ENCODE peak calls at places on chromosomes 7 and 10, in eight cellular contexts. One of them, this sample, is unnamed.

GRCh38 chr7:45112648-45113047 is 1.2 kb upstream of the TBRG4 start:
- DNase-seq in OCI-LY7: no peak
- DNase-seq in mammary epithelial cell: no peak
- DNase-seq in transverse colon: no peak
- DNase-seq in endothelial cell of umbilical vein: no peak
- DNase-seq in GM12878: no peak
- DNase-seq in GM23338: no peak
- DNase-seq in body of pancreas: no peak
- DNase-seq in this sample: no peak

GRCh38 chr10:63628526-63629362 is 107.5 kb downstream of the REEP3 start:
- DNase-seq in endothelial cell of umbilical vein: peak; percentile 91
- DNase-seq in body of pancreas: peak; percentile 73
- DNase-seq in transverse colon: peak; percentile 68
- DNase-seq in GM23338: peak; percentile 64
- DNase-seq in GM12878: peak; percentile 72
- DNase-seq in OCI-LY7: peak; percentile 76
- DNase-seq in mammary epithelial cell: peak; percentile 43
- DNase-seq in this sample: no peak

GRCh38 chr10:112241651-112242341 is 41.4 kb upstream of the TECTB start:
- DNase-seq in GM12878: no peak
- DNase-seq in GM23338: no peak
- DNase-seq in transverse colon: no peak
- DNase-seq in body of pancreas: no peak
- DNase-seq in mammary epithelial cell: no peak
- DNase-seq in OCI-LY7: no peak
- DNase-seq in endothelial cell of umbilical vein: no peak
- DNase-seq in this sample: no peak

GRCh38 chr10:67127441-67127840 is 201.6 kb downstream of the LRRTM3 start:
- DNase-seq in mammary epithelial cell: no peak
- DNase-seq in GM12878: no peak
- DNase-seq in endothelial cell of umbilical vein: no peak
- DNase-seq in body of pancreas: no peak
- DNase-seq in OCI-LY7: no peak
- DNase-seq in transverse colon: no peak
- DNase-seq in GM23338: no peak
- DNase-seq in this sample: no peak

GRCh38 chr7:22990588-22990949 is 23.4 kb downstream of the HYCC1 start:
- DNase-seq in GM12878: no peak
- DNase-seq in body of pancreas: no peak
- DNase-seq in transverse colon: no peak
- DNase-seq in mammary epithelial cell: peak; percentile 34
- DNase-seq in GM23338: no peak
- DNase-seq in endothelial cell of umbilical vein: peak; percentile 8
- DNase-seq in OCI-LY7: no peak
- DNase-seq in this sample: no peak

GRCh38 chr7:19920705-19921104 is 147.3 kb upstream of the TMEM196 start:
- DNase-seq in mammary epithelial cell: no peak
- DNase-seq in OCI-LY7: no peak
- DNase-seq in GM23338: peak; percentile 86
- DNase-seq in endothelial cell of umbilical vein: no peak
- DNase-seq in GM12878: no peak
- DNase-seq in body of pancreas: no peak
- DNase-seq in transverse colon: no peak
- DNase-seq in this sample: no peak

GRCh38 chr10:59227136-59227673 is 50.8 kb downstream of the PHYHIPL start:
- DNase-seq in endothelial cell of umbilical vein: no peak
- DNase-seq in transverse colon: no peak
- DNase-seq in mammary epithelial cell: no peak
- DNase-seq in GM23338: peak; percentile 40
- DNase-seq in GM12878: no peak
- DNase-seq in body of pancreas: no peak
- DNase-seq in OCI-LY7: no peak
- DNase-seq in this sample: no peak

GRCh38 chr10:3716093-3716492 is 68.9 kb downstream of the KLF6 start:
- DNase-seq in mammary epithelial cell: peak; percentile 72
- DNase-seq in OCI-LY7: no peak
- DNase-seq in transverse colon: no peak
- DNase-seq in endothelial cell of umbilical vein: no peak
- DNase-seq in body of pancreas: no peak
- DNase-seq in GM23338: no peak
- DNase-seq in GM12878: no peak
- DNase-seq in this sample: no peak

GRCh38 chr10:125692246-125692931 is 9.4 kb upstream of the TEX36 start:
- DNase-seq in endothelial cell of umbilical vein: no peak
- DNase-seq in body of pancreas: no peak
- DNase-seq in GM23338: no peak
- DNase-seq in mammary epithelial cell: no peak
- DNase-seq in OCI-LY7: peak; percentile 22
- DNase-seq in GM12878: no peak
- DNase-seq in transverse colon: no peak
- DNase-seq in this sample: no peak

GRCh38 chr7:156064921-156065386 is 252.7 kb upstream of the SHH start:
- DNase-seq in GM12878: no peak
- DNase-seq in GM23338: no peak
- DNase-seq in transverse colon: no peak
- DNase-seq in mammary epithelial cell: peak; percentile 29
- DNase-seq in endothelial cell of umbilical vein: peak; percentile 15
- DNase-seq in OCI-LY7: no peak
- DNase-seq in body of pancreas: no peak
- DNase-seq in this sample: no peak

GRCh38 chr10:74453151-74453550 is 302.1 kb downstream of the ADK start:
- DNase-seq in GM23338: no peak
- DNase-seq in GM12878: no peak
- DNase-seq in endothelial cell of umbilical vein: peak; percentile 10
- DNase-seq in mammary epithelial cell: no peak
- DNase-seq in body of pancreas: no peak
- DNase-seq in OCI-LY7: no peak
- DNase-seq in transverse colon: no peak
- DNase-seq in this sample: no peak

GRCh38 chr7:4282434-4283223 is 399.5 kb upstream of the FOXK1 start:
- DNase-seq in endothelial cell of umbilical vein: no peak
- DNase-seq in body of pancreas: no peak
- DNase-seq in transverse colon: no peak
- DNase-seq in OCI-LY7: no peak
- DNase-seq in mammary epithelial cell: peak; percentile 95
- DNase-seq in GM23338: no peak
- DNase-seq in GM12878: no peak
- DNase-seq in this sample: no peak

GRCh38 chr7:123308552-123308951 is 108.8 kb upstream of the SLC13A1 start:
- DNase-seq in body of pancreas: no peak
- DNase-seq in OCI-LY7: no peak
- DNase-seq in endothelial cell of umbilical vein: no peak
- DNase-seq in transverse colon: no peak
- DNase-seq in GM12878: no peak
- DNase-seq in mammary epithelial cell: no peak
- DNase-seq in GM23338: no peak
- DNase-seq in this sample: no peak

GRCh38 chr10:113108180-113108835 is 158.3 kb downstream of the TCF7L2 start:
- DNase-seq in body of pancreas: no peak
- DNase-seq in transverse colon: no peak
- DNase-seq in mammary epithelial cell: no peak
- DNase-seq in GM12878: no peak
- DNase-seq in GM23338: peak; percentile 91
- DNase-seq in OCI-LY7: peak; percentile 7
- DNase-seq in endothelial cell of umbilical vein: no peak
- DNase-seq in this sample: peak; percentile 32

GRCh38 chr7:37853468-37853867 is 5.1 kb downstream of the NME8 start:
- DNase-seq in transverse colon: no peak
- DNase-seq in mammary epithelial cell: no peak
- DNase-seq in endothelial cell of umbilical vein: peak; percentile 6
- DNase-seq in GM12878: no peak
- DNase-seq in GM23338: peak; percentile 18
- DNase-seq in body of pancreas: peak; percentile 5
- DNase-seq in OCI-LY7: peak; percentile 13
- DNase-seq in this sample: no peak

GRCh38 chr7:73828107-73828803 is 2.5 kb upstream of the CLDN4 start:
- DNase-seq in body of pancreas: peak; percentile 91
- DNase-seq in mammary epithelial cell: peak; percentile 87
- DNase-seq in transverse colon: peak; percentile 86
- DNase-seq in GM23338: no peak
- DNase-seq in GM12878: no peak
- DNase-seq in endothelial cell of umbilical vein: peak; percentile 69
- DNase-seq in OCI-LY7: no peak
- DNase-seq in this sample: no peak

GRCh38 chr10:6050801-6051445 is 11.2 kb downstream of the IL2RA start:
- DNase-seq in endothelial cell of umbilical vein: no peak
- DNase-seq in transverse colon: peak; percentile 80
- DNase-seq in GM23338: peak; percentile 45
- DNase-seq in body of pancreas: peak; percentile 62
- DNase-seq in mammary epithelial cell: peak; percentile 44
- DNase-seq in GM12878: peak; percentile 89
- DNase-seq in OCI-LY7: peak; percentile 90
- DNase-seq in this sample: peak; percentile 95

GRCh38 chr7:43490016-43490415 is 92.9 kb upstream of the STK17A start:
- DNase-seq in transverse colon: no peak
- DNase-seq in mammary epithelial cell: no peak
- DNase-seq in GM12878: no peak
- DNase-seq in body of pancreas: no peak
- DNase-seq in endothelial cell of umbilical vein: no peak
- DNase-seq in GM23338: no peak
- DNase-seq in OCI-LY7: no peak
- DNase-seq in this sample: no peak

DNA sequence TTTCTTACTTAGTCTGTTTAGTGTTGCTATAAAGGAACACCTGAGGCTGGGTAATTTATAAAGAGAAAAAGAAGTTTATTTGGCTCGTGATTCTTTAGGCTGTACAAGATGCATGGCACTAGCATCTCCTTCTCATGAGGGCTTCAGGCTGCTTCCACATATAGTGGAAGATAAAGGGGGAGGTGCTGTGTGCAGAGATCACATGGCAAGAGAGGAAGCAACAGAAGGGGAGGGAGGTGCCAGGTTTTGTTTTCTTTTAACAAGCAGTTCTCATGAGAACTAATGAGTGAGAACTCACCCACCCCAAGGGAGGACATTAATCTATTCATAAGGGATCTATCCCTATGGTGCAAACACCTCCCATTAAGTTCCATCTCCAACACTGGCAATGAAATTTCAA is 17.3 kb downstream of the CYP2E1 start:
- DNase-seq in endothelial cell of umbilical vein: no peak
- DNase-seq in mammary epithelial cell: no peak
- DNase-seq in transverse colon: no peak
- DNase-seq in OCI-LY7: no peak
- DNase-seq in GM23338: no peak
- DNase-seq in body of pancreas: no peak
- DNase-seq in GM12878: no peak
- DNase-seq in this sample: no peak
- TF ChIP-seq CTCF in endothelial cell of umbilical vein: no peak
- TF ChIP-seq CTCF in mammary epithelial cell: no peak
- TF ChIP-seq CTCF in transverse colon: no peak
- TF ChIP-seq CTCF in OCI-LY7: no peak
- TF ChIP-seq CTCF in GM23338: no peak
- TF ChIP-seq CTCF in body of pancreas: no peak
- TF ChIP-seq CTCF in GM12878: no peak
- TF ChIP-seq CTCF in this sample: no peak

GRCh38 chr7:151340794-151341356 is 737 bp upstream of the NUB1 start:
- DNase-seq in body of pancreas: peak; percentile 9
- DNase-seq in GM23338: no peak
- DNase-seq in GM12878: no peak
- DNase-seq in transverse colon: no peak
- DNase-seq in endothelial cell of umbilical vein: no peak
- DNase-seq in OCI-LY7: no peak
- DNase-seq in mammary epithelial cell: no peak
- DNase-seq in this sample: no peak

GRCh38 chr7:151341357-151342101 is at the start of gene NUB1:
- DNase-seq in OCI-LY7: peak; percentile 91
- DNase-seq in body of pancreas: peak; percentile 93
- DNase-seq in GM23338: peak; percentile 95
- DNase-seq in transverse colon: peak; percentile 95
- DNase-seq in endothelial cell of umbilical vein: peak; percentile 90
- DNase-seq in GM12878: no peak
- DNase-seq in mammary epithelial cell: peak; percentile 85
- DNase-seq in this sample: peak; percentile 98

GRCh38 chr7:151343516-151343915 is 1.9 kb downstream of the NUB1 start:
- DNase-seq in GM23338: no peak
- DNase-seq in mammary epithelial cell: no peak
- DNase-seq in body of pancreas: no peak
- DNase-seq in OCI-LY7: no peak
- DNase-seq in GM12878: no peak
- DNase-seq in endothelial cell of umbilical vein: no peak
- DNase-seq in transverse colon: no peak
- DNase-seq in this sample: no peak

GRCh38 chr7:151342102-151342646 is 562 bp downstream of the NUB1 start:
- DNase-seq in transverse colon: no peak
- DNase-seq in body of pancreas: no peak
- DNase-seq in GM23338: no peak
- DNase-seq in mammary epithelial cell: no peak
- DNase-seq in OCI-LY7: peak; percentile 30
- DNase-seq in endothelial cell of umbilical vein: no peak
- DNase-seq in GM12878: peak; percentile 77
- DNase-seq in this sample: no peak

GRCh38 chr7:151342811-151343210 is 1.2 kb downstream of the NUB1 start:
- DNase-seq in transverse colon: no peak
- DNase-seq in mammary epithelial cell: peak; percentile 25
- DNase-seq in body of pancreas: no peak
- DNase-seq in endothelial cell of umbilical vein: no peak
- DNase-seq in GM23338: no peak
- DNase-seq in GM12878: no peak
- DNase-seq in OCI-LY7: peak; percentile 32
- DNase-seq in this sample: no peak
- H3K4me1 ChIP-seq in transverse colon: peaks cover 47% of the 10 kb centered on the region
- H3K4me1 ChIP-seq in mammary epithelial cell: no peaks in the 10 kb centered on the region
- H3K4me1 ChIP-seq in body of pancreas: peaks cover 30% of the 10 kb centered on the region
- H3K4me1 ChIP-seq in endothelial cell of umbilical vein: peaks cover 15% of the 10 kb centered on the region
- H3K4me1 ChIP-seq in GM23338: peaks cover 8% of the 10 kb centered on the region
- H3K4me1 ChIP-seq in GM12878: peaks cover 26% of the 10 kb centered on the region
- H3K4me1 ChIP-seq in OCI-LY7: peaks cover 36% of the 10 kb centered on the region
- H3K4me1 ChIP-seq in this sample: peaks cover 23% of the 10 kb centered on the region

GRCh38 chr7:116246357-116246756 is 36.0 kb downstream of the TES start:
- DNase-seq in OCI-LY7: no peak
- DNase-seq in transverse colon: no peak
- DNase-seq in GM23338: no peak
- DNase-seq in body of pancreas: no peak
- DNase-seq in endothelial cell of umbilical vein: no peak
- DNase-seq in GM12878: no peak
- DNase-seq in mammary epithelial cell: no peak
- DNase-seq in this sample: no peak

GRCh38 chr7:116251675-116252074 is 41.3 kb downstream of the TES start:
- DNase-seq in transverse colon: no peak
- DNase-seq in endothelial cell of umbilical vein: no peak
- DNase-seq in OCI-LY7: no peak
- DNase-seq in GM23338: no peak
- DNase-seq in GM12878: no peak
- DNase-seq in mammary epithelial cell: no peak
- DNase-seq in body of pancreas: no peak
- DNase-seq in this sample: no peak

GRCh38 chr7:116252249-116252648 is 41.9 kb downstream of the TES start:
- DNase-seq in GM12878: no peak
- DNase-seq in endothelial cell of umbilical vein: no peak
- DNase-seq in GM23338: no peak
- DNase-seq in body of pancreas: no peak
- DNase-seq in transverse colon: no peak
- DNase-seq in mammary epithelial cell: no peak
- DNase-seq in OCI-LY7: no peak
- DNase-seq in this sample: no peak

GRCh38 chr7:116249969-116250553 is 39.7 kb downstream of the TES start:
- DNase-seq in transverse colon: no peak
- DNase-seq in GM23338: peak; percentile 55
- DNase-seq in endothelial cell of umbilical vein: peak; percentile 69
- DNase-seq in OCI-LY7: no peak
- DNase-seq in mammary epithelial cell: peak; percentile 37
- DNase-seq in GM12878: no peak
- DNase-seq in body of pancreas: no peak
- DNase-seq in this sample: no peak
- TF ChIP-seq CTCF in transverse colon: peak; percentile 40
- TF ChIP-seq CTCF in GM23338: peak; percentile 62
- TF ChIP-seq CTCF in endothelial cell of umbilical vein: peak; percentile 47
- TF ChIP-seq CTCF in OCI-LY7: no peak
- TF ChIP-seq CTCF in mammary epithelial cell: peak; percentile 60
- TF ChIP-seq CTCF in GM12878: peak; percentile 38
- TF ChIP-seq CTCF in body of pancreas: peak; percentile 30
- TF ChIP-seq CTCF in this sample: peak; percentile 15

GRCh38 chr10:103181244-103181643 is 11.8 kb downstream of the NT5C2 start:
- DNase-seq in endothelial cell of umbilical vein: peak; percentile 91
- DNase-seq in OCI-LY7: peak; percentile 96
- DNase-seq in transverse colon: no peak
- DNase-seq in GM12878: peak; percentile 45
- DNase-seq in body of pancreas: peak; percentile 16
- DNase-seq in GM23338: no peak
- DNase-seq in mammary epithelial cell: no peak
- DNase-seq in this sample: no peak
- H3K4me1 ChIP-seq in endothelial cell of umbilical vein: peaks cover 25% of the 10 kb centered on the region
- H3K4me1 ChIP-seq in OCI-LY7: peaks cover 98% of the 10 kb centered on the region
- H3K4me1 ChIP-seq in transverse colon: peaks cover 67% of the 10 kb centered on the region
- H3K4me1 ChIP-seq in GM12878: peaks cover 14% of the 10 kb centered on the region
- H3K4me1 ChIP-seq in body of pancreas: peaks cover 40% of the 10 kb centered on the region
- H3K4me1 ChIP-seq in GM23338: peaks cover 12% of the 10 kb centered on the region
- H3K4me1 ChIP-seq in mammary epithelial cell: peaks cover 23% of the 10 kb centered on the region
- H3K4me1 ChIP-seq in this sample: peaks cover 18% of the 10 kb centered on the region

This sample was measured in CD8-positive, alpha-beta T cell.